ENCODE peak calls at places on chromosomes 12 and 14, in nine cellular contexts. O, R, W, N, K, E, C, Q and G are unnamed samples.

GRCh38 chr12:89166525-89166934 is 185.8 kb downstream of the DUSP6 start:
- DNase-seq in O (no peak), R (no peak), W (no peak), N (no peak), K (no peak), E (no peak), C (no peak), Q (no peak), G (no peak)

GRCh38 chr12:69998922-69999321 is 173.9 kb downstream of the MYRFL start:
- DNase-seq in O (no peak), R (no peak), W (no peak), N (no peak), K (no peak), E (no peak), C (no peak), Q (no peak), G (no peak)

GRCh38 chr14:100098171-100098570 is 32.9 kb downstream of the EVL start:
- DNase-seq in O (no peak), R (no peak), W (no peak), N (no peak), K (no peak), E (no peak), C (no peak), Q (no peak), G (no peak)

GRCh38 chr14:63394856-63395255 is 76.1 kb upstream of the GPHB5 start:
- DNase-seq in O (no peak), R (no peak), W (no peak), N (no peak), K (no peak), E (no peak), C (no peak), Q (no peak), G (no peak)

GRCh38 chr14:96424104-96424989 is 32.4 kb downstream of the AK7 start:
- DNase-seq in O (peak; percentile 50), R (peak; percentile 54), W (peak; percentile 79), N (no peak), K (peak; percentile 45), E (no peak), C (no peak), Q (peak; percentile 48), G (peak; percentile 29)

GRCh38 chr12:1796515-1797010 is 23.8 kb upstream of the LRTM2 start:
- DNase-seq in O (no peak), R (peak; percentile 70), W (no peak), N (no peak), K (peak; percentile 57), E (no peak), C (no peak), Q (peak; percentile 64), G (no peak)

GRCh38 chr12:120640840-120641833 is 711 bp downstream of the CABP1 start:
- DNase-seq in O (peak; percentile 22), R (peak; percentile 67), W (no peak), N (no peak), K (peak; percentile 58), E (no peak), C (peak; percentile 43), Q (peak; percentile 66), G (peak; percentile 72)

GRCh38 chr14:93011650-93012317 is 88.8 kb downstream of the CHGA start:
- DNase-seq in O (no peak), R (no peak), W (no peak), N (no peak), K (no peak), E (no peak), C (no peak), Q (no peak), G (no peak)

GRCh38 chr14:50860478-50861086 is 11.3 kb upstream of the ABHD12B start:
- DNase-seq in O (peak; percentile 66), R (peak; percentile 81), W (peak; percentile 70), N (peak; percentile 85), K (peak; percentile 89), E (peak; percentile 83), C (peak; percentile 74), Q (peak; percentile 88), G (peak; percentile 89)
- TF ChIP-seq CTCF in O (peak; percentile 71), R (peak; percentile 80), W (peak; percentile 62), N (no peak), K (peak; percentile 72), E (peak; percentile 87), C (peak; percentile 86), Q (peak; percentile 80), G (peak; percentile 78)

GRCh38 chr12:30988887-30989286 is 62.3 kb downstream of the TSPAN11 start:
- DNase-seq in O (peak; percentile 44), R (no peak), W (no peak), N (no peak), K (peak; percentile 48), E (no peak), C (no peak), Q (peak; percentile 27), G (no peak)

GRCh38 chr12:30990316-30990715 is 63.8 kb downstream of the TSPAN11 start:
- DNase-seq in O (no peak), R (no peak), W (no peak), N (no peak), K (no peak), E (no peak), C (no peak), Q (no peak), G (no peak)

GRCh38 chr12:30988086-30988485 is 61.5 kb downstream of the TSPAN11 start:
- DNase-seq in O (no peak), R (no peak), W (no peak), N (no peak), K (no peak), E (no peak), C (no peak), Q (no peak), G (no peak)

GRCh38 chr12:30990776-30991175 is 64.2 kb downstream of the TSPAN11 start:
- DNase-seq in O (no peak), R (no peak), W (no peak), N (no peak), K (no peak), E (no peak), C (no peak), Q (no peak), G (no peak)

DNA sequence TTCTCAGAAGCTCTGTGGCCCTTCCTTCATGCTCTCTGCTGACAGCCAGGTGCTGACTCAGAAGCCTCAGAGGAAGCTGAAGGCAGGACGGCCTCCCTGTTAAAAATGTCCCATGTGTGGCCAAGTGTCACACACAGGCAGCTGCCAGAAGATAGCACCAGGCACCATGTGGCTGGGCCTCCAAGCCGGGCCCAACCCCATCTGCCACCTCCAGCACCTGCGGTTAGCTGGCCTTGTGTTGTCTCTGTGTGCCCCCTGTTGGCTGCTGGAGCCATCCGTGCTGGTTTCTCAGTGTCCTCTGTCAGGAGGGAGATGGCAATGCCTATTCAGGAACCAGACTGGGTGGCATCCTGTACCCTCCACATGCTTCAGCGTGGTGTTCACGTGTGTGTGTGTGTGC is 63.2 kb downstream of the TSPAN11 start:
- DNase-seq in O (peak; percentile 26), R (no peak), W (no peak), N (no peak), K (peak; percentile 45), E (no peak), C (peak; percentile 59), Q (peak; percentile 38), G (peak; percentile 44)
- TF ChIP-seq CTCF in O (no peak), R (no peak), W (peak; percentile 66), N (no peak), K (no peak), E (no peak), C (peak; percentile 60), Q (no peak), G (no peak)

DNA sequence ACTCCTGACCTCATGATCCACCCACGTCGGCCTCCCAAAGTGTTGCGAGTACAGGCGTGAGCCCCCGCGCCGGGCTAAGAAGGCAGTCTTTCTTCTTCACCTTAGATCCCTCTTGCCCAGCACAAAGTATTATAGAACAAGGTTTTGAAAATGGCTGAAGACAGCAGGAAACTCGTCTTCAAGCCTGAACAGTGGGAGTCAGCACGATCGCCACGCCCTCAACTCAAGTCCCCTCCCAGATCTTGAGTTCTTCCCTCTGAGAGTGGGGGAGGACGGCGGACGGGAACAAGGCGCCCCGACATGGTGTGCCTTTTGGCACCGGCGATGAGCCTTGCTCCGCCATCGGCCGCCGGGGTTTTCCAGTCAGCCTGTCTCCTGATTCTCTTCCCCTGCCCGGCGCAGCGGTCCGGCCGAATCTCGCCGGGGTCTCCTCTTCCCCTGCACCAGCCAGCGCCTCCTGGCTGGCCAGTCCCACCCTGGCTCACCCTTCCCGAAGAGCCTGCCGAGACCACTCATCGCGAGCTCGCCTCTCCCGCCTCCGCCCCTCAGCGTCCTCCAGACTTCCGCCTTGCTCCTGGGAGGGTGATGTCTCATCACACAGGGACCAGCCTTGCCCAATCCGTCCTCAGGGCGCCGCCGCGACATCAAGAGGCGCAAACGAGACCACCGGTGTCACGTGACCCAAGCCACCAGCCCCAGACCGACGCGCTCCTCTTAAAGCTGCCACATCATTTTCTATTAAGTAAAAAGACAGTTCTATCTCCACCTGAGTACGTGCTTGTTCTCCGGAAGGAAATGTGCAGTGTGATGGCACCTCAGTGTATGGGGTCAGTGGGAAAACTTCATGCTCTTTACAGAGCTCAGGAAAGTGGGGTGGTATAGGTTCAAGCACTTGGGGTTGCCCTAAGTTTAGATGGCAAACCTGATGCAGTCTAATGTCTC is at the start of gene CHMP4A:
- DNase-seq in O (peak; percentile 94), R (peak; percentile 99), W (peak; percentile 94), N (peak; percentile 98), K (peak; percentile 97), E (peak; percentile 94), C (peak; percentile 97), Q (peak; percentile 97), G (peak; percentile 92)
- TF ChIP-seq CTCF in O (peak; percentile 10), R (no peak), W (no peak), N (peak; percentile 88), K (no peak), E (no peak), C (peak; percentile 42), Q (no peak), G (no peak)

GRCh38 chr12:24777359-24777758 is 171.5 kb downstream of the BCAT1 start:
- DNase-seq in O (no peak), R (no peak), W (no peak), N (no peak), K (no peak), E (no peak), C (no peak), Q (no peak), G (no peak)

GRCh38 chr12:24776856-24777255 is 172.0 kb downstream of the BCAT1 start:
- DNase-seq in O (no peak), R (no peak), W (no peak), N (no peak), K (no peak), E (no peak), C (no peak), Q (no peak), G (no peak)

GRCh38 chr12:24780969-24781368 is 167.9 kb downstream of the BCAT1 start:
- DNase-seq in O (no peak), R (no peak), W (peak; percentile 37), N (no peak), K (no peak), E (no peak), C (no peak), Q (no peak), G (no peak)

GRCh38 chr12:24773996-24774395 is 174.9 kb downstream of the BCAT1 start:
- DNase-seq in O (no peak), R (no peak), W (no peak), N (no peak), K (no peak), E (no peak), C (no peak), Q (no peak), G (no peak)

DNA sequence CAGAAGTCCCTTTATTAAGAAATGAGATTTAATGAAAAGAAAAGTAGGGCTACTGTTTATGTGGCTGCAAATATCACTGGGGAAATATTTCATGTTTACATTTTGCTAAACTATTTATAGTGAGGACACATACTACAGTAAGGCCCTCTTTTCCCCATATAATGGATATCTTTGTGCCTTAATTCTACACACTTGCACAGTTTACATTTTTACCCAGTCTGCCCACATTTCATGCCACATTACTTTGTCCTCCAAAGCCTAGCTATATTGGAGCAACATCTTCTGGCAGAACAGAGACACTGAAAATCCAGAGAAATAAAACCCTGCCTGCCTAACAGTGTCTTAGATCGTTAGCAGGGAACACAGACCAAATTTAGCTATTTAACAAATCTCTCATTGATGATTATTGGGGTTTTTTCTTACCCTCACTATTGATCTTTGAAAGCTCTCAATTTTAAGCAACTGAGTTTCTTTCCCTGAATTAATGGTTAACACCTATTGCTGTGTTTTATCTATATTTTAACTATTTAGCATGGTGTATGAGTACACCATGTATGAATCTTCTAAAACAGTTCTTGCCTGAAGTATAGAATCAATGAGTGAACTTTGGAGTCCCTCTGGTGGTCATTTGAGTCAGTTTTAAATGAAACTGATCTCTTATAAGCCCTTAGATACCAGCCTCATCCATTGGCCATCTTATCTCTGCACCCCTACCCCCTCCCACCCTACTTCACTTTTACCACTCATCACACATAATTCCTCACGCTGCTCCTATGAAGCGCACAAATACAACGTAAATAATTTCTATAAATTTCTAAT is 170.2 kb downstream of the BCAT1 start:
- DNase-seq in O (no peak), R (no peak), W (peak; percentile 35), N (no peak), K (no peak), E (no peak), C (no peak), Q (no peak), G (peak; percentile 6)
- TF ChIP-seq CTCF in O (no peak), R (peak; percentile 42), W (peak; percentile 29), N (no peak), K (no peak), E (peak; percentile 29), C (peak; percentile 32), Q (no peak), G (peak; percentile 44)